ENCODE peak calls at places on chromosomes 12 and 14, in eight cellular contexts. K is H9; C is foreskin keratinocyte; L is stimulated activated CD4-positive, alpha-beta T cell treated with anti-CD3 and anti-CD28 coated beads, Interleukin-2, amount 100 ng/mL, for 48 hours; T is astrocyte of the spinal cord; D is A549; J is endothelial cell; X is stimulated activated CD8-positive, alpha-beta memory T cell treated with anti-CD3 and anti-CD28 coated beads, Interleukin-2, amount 100 ng/mL, for 1 hour. O is an unnamed sample.

GRCh38 chr12:97594236-97594635 is 131.6 kb downstream of the RMST start:
- DNase-seq in K (no peak), C (no peak), L (no peak), T (no peak), D (no peak), J (no peak), X (no peak), O (no peak)

GRCh38 chr12:85057370-85057963 is 21.3 kb downstream of the LRRIQ1 start:
- DNase-seq in K (peak; percentile 51), C (peak; percentile 33), L (peak; percentile 13), T (peak; percentile 55), D (peak; percentile 5), J (peak; percentile 62), X (no peak), O (peak; percentile 49)

GRCh38 chr12:106873983-106874382 is 81.7 kb upstream of the TMEM263 start:
- DNase-seq in K (no peak), C (no peak), L (no peak), T (no peak), D (no peak), J (no peak), X (no peak), O (no peak)

GRCh38 chr12:57027805-57028153 is 11.4 kb upstream of the TAC3 start:
- DNase-seq in K (no peak), C (no peak), L (no peak), T (no peak), D (no peak), J (no peak), X (no peak), O (no peak)

GRCh38 chr14:73634333-73634833 is 10.4 kb upstream of the DNAL1 start:
- DNase-seq in K (peak; percentile 93), C (no peak), L (no peak), T (peak; percentile 24), D (no peak), J (peak; percentile 50), X (no peak), O (peak; percentile 44)

GRCh38 chr12:29131539-29131938 is 17.5 kb upstream of the FAR2 start:
- DNase-seq in K (no peak), C (no peak), L (no peak), T (peak; percentile 42), D (no peak), J (no peak), X (no peak), O (no peak)

GRCh38 chr14:49971156-49972141 is 78.6 kb downstream of the ARF6 start:
- DNase-seq in K (no peak), C (no peak), L (peak; percentile 24), T (no peak), D (no peak), J (no peak), X (peak; percentile 30), O (no peak)

GRCh38 chr12:123150273-123150803 is 552 bp downstream of the PITPNM2 start:
- DNase-seq in K (no peak), C (no peak), L (peak; percentile 16), T (no peak), D (peak; percentile 50), J (no peak), X (no peak), O (no peak)

GRCh38 chr12:56336361-56337167 is 2.1 kb upstream of the IL23A start:
- DNase-seq in K (no peak), C (no peak), L (no peak), T (no peak), D (no peak), J (no peak), X (no peak), O (no peak)

GRCh38 chr12:23303821-23304220 is 645.6 kb downstream of the SOX5 start:
- DNase-seq in K (no peak), C (no peak), L (no peak), T (no peak), D (no peak), J (no peak), X (no peak), O (no peak)

GRCh38 chr14:96632363-96632758 is 130.2 kb downstream of the PAPOLA start:
- DNase-seq in K (peak; percentile 13), C (no peak), L (no peak), T (no peak), D (no peak), J (no peak), X (no peak), O (no peak)

GRCh38 chr12:2679068-2679815 is 115.5 kb upstream of the FKBP4 start:
- DNase-seq in K (no peak), C (no peak), L (no peak), T (no peak), D (no peak), J (no peak), X (no peak), O (no peak)

GRCh38 chr12:78898416-78898815 is 33.8 kb downstream of the SYT1 start:
- DNase-seq in K (no peak), C (no peak), L (no peak), T (peak; percentile 73), D (no peak), J (no peak), X (no peak), O (no peak)

GRCh38 chr14:66137076-66137475 is 349.1 kb upstream of the CCDC196 start:
- DNase-seq in K (no peak), C (no peak), L (no peak), T (no peak), D (no peak), J (no peak), X (no peak), O (no peak)

GRCh38 chr12:91667698-91668097 is 477.9 kb downstream of the BTG1 start:
- DNase-seq in K (no peak), C (no peak), L (no peak), T (no peak), D (no peak), J (no peak), X (no peak), O (no peak)

GRCh38 chr14:100018482-100018881 is 46.7 kb upstream of the EVL start:
- DNase-seq in K (no peak), C (no peak), L (no peak), T (no peak), D (no peak), J (no peak), X (no peak), O (no peak)

GRCh38 chr12:91774471-91774921 is 371.1 kb downstream of the BTG1 start:
- DNase-seq in K (no peak), C (peak; percentile 54), L (no peak), T (peak; percentile 53), D (no peak), J (no peak), X (no peak), O (no peak)

GRCh38 chr14:24463806-24464785 is 21.5 kb upstream of the SDR39U1 start:
- DNase-seq in K (no peak), C (no peak), L (no peak), T (no peak), D (no peak), J (no peak), X (no peak), O (no peak)

GRCh38 chr14:21063479-21063878 is 5.9 kb downstream of the RNASE8 start:
- DNase-seq in K (no peak), C (peak; percentile 45), L (no peak), T (peak; percentile 79), D (no peak), J (no peak), X (no peak), O (no peak)

GRCh38 chr12:52186135-52186840 is 5.5 kb downstream of the KRT80 start:
- DNase-seq in K (peak; percentile 65), C (peak; percentile 83), L (no peak), T (peak; percentile 86), D (no peak), J (no peak), X (no peak), O (no peak)

GRCh38 chr14:31096255-31096654 is 70.1 kb upstream of the STRN3 start:
- DNase-seq in K (no peak), C (peak; percentile 56), L (no peak), T (no peak), D (no peak), J (no peak), X (no peak), O (no peak)

GRCh38 chr12:99911076-99911475 is 73.7 kb downstream of the ANKS1B start:
- DNase-seq in K (no peak), C (peak; percentile 64), L (no peak), T (peak; percentile 83), D (peak; percentile 50), J (no peak), X (no peak), O (no peak)

GRCh38 chr12:57031228-57031670 is 14.9 kb upstream of the TAC3 start:
- DNase-seq in K (no peak), C (peak; percentile 82), L (no peak), T (no peak), D (no peak), J (no peak), X (no peak), O (peak; percentile 34)